ENCODE peak calls at places on chromosomes 7 and 10, in eight cellular contexts. C, E, S, U, B, N, Z and M are unnamed samples.

GRCh38 chr10:129767751-129768150 is 196.3 kb downstream of the EBF3 start:
- DNase-seq in C (no peak), E (no peak), S (no peak), U (no peak), B (no peak), N (no peak), Z (no peak), M (peak)

GRCh38 chr7:100679927-100680588 is 6.5 kb downstream of the GNB2 start:
- DNase-seq in C (no peak), E (peak), S (no peak), U (no peak), B (no peak), N (no peak), Z (peak), M (no peak)

GRCh38 chr7:112654322-112655216 is 135.6 kb downstream of the TMEM168 start:
- DNase-seq in C (no peak), E (no peak), S (no peak), U (no peak), B (no peak), N (no peak), Z (no peak), M (no peak)

GRCh38 chr7:103996639-103997038 is 7.2 kb upstream of the RELN start:
- DNase-seq in C (no peak), E (no peak), S (no peak), U (no peak), B (no peak), N (no peak), Z (no peak), M (no peak)

GRCh38 chr7:112400141-112400540 is 50.1 kb upstream of the IFRD1 start:
- DNase-seq in C (no peak), E (no peak), S (no peak), U (peak), B (no peak), N (no peak), Z (no peak), M (no peak)

GRCh38 chr7:130719550-130719949 is 14.5 kb downstream of the KLF14 start:
- DNase-seq in C (no peak), E (no peak), S (no peak), U (no peak), B (no peak), N (no peak), Z (no peak), M (no peak)

GRCh38 chr7:130009848-130010688 is 41.1 kb downstream of the ZC3HC1 start:
- DNase-seq in C (no peak), E (peak), S (peak), U (peak), B (no peak), N (peak), Z (no peak), M (no peak)

GRCh38 chr10:71575446-71575845 is 144.1 kb downstream of the C10orf105 start:
- DNase-seq in C (no peak), E (peak), S (no peak), U (no peak), B (no peak), N (no peak), Z (no peak), M (no peak)

GRCh38 chr10:7945469-7946187 is 108.9 kb upstream of the GATA3 start:
- DNase-seq in C (no peak), E (no peak), S (no peak), U (no peak), B (no peak), N (no peak), Z (peak), M (no peak)

GRCh38 chr7:26584964-26585650 is 279.3 kb downstream of the SKAP2 start:
- DNase-seq in C (no peak), E (no peak), S (no peak), U (no peak), B (no peak), N (no peak), Z (no peak), M (no peak)

GRCh38 chr10:27019827-27020226 is 80.5 kb downstream of the ANKRD26 start:
- DNase-seq in C (no peak), E (no peak), S (no peak), U (no peak), B (no peak), N (no peak), Z (no peak), M (no peak)

GRCh38 chr7:51175316-51175991 is 141.2 kb downstream of the COBL start:
- DNase-seq in C (no peak), E (no peak), S (no peak), U (no peak), B (no peak), N (no peak), Z (no peak), M (no peak)

GRCh38 chr7:121107923-121108498 is 119.5 kb downstream of the CPED1 start:
- DNase-seq in C (peak), E (no peak), S (no peak), U (peak), B (peak), N (no peak), Z (peak), M (no peak)

GRCh38 chr7:41481353-41481752 is 221.5 kb downstream of the INHBA start:
- DNase-seq in C (no peak), E (no peak), S (no peak), U (no peak), B (no peak), N (no peak), Z (no peak), M (no peak)

GRCh38 chr10:98510412-98510995 is 63.8 kb upstream of the HPS1 start:
- DNase-seq in C (no peak), E (no peak), S (no peak), U (no peak), B (no peak), N (no peak), Z (no peak), M (no peak)
- H3K4me3 ChIP-seq in C (no peak), E (no peak), S (no peak), U (no peak), B (no peak), N (no peak), Z (no peak), M (no peak)

GRCh38 chr10:37225163-37225562 is 99.8 kb downstream of the ANKRD30A start:
- DNase-seq in C (no peak), E (no peak), S (no peak), U (no peak), B (no peak), N (no peak), Z (no peak), M (no peak)
- H3K4me3 ChIP-seq in C (no peak), E (no peak), S (no peak), U (no peak), B (no peak), N (no peak), Z (no peak), M (no peak)

GRCh38 chr7:49773082-49773938 is at the start of gene VWC2:
- DNase-seq in C (peak), E (peak), S (no peak), U (no peak), B (no peak), N (no peak), Z (peak), M (no peak)
- H3K4me3 ChIP-seq in C (peak), E (peak), S (no peak), U (no peak), B (no peak), N (no peak), Z (peak), M (peak)

DNA sequence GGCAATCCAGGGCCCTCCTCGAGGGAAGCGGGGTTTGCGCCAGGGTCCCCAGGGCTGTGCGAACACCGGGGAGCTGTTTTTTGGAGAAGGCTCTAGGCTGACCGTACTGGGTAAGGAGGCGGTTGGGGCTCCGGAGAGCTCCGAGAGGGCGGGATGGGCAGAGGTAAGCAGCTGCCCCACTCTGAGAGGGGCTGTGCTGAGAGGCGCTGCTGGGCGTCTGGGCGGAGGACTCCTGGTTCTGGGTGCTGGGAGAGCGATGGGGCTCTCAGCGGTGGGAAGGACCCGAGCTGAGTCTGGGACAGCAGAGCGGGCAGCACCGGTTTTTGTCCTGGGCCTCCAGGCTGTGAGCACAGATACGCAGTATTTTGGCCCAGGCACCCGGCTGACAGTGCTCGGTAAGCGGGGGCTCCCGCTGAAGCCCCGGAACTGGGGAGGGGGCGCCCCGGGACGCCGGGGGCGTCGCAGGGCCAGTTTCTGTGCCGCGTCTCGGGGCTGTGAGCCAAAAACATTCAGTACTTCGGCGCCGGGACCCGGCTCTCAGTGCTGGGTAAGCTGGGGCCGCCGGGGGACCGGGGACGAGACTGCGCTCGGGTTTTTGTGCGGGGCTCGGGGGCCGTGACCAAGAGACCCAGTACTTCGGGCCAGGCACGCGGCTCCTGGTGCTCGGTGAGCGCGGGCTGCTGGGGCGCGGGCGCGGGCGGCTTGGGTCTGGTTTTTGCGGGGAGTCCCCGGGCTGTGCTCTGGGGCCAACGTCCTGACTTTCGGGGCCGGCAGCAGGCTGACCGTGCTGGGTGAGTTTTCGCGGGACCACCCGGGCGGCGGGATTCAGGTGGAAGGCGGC is 26.0 kb downstream of the PRSS2 start:
- DNase-seq in C (no peak), E (no peak), S (peak), U (no peak), B (no peak), N (no peak), Z (peak), M (peak)
- H3K4me3 ChIP-seq in C (no peak), E (peak), S (peak), U (peak), B (peak), N (peak), Z (peak), M (peak)

GRCh38 chr10:10976652-10977051 is 41.0 kb upstream of the CELF2 start:
- DNase-seq in C (no peak), E (no peak), S (no peak), U (no peak), B (no peak), N (no peak), Z (no peak), M (no peak)

GRCh38 chr10:10977978-10978377 is 39.7 kb upstream of the CELF2 start:
- DNase-seq in C (no peak), E (no peak), S (no peak), U (peak), B (no peak), N (no peak), Z (no peak), M (no peak)

GRCh38 chr10:10975647-10976046 is 42.0 kb upstream of the CELF2 start:
- DNase-seq in C (no peak), E (no peak), S (no peak), U (no peak), B (no peak), N (no peak), Z (no peak), M (no peak)

GRCh38 chr10:10973310-10973709 is 44.4 kb upstream of the CELF2 start:
- DNase-seq in C (no peak), E (no peak), S (no peak), U (no peak), B (no peak), N (no peak), Z (no peak), M (no peak)

GRCh38 chr10:10977231-10977956 is 40.3 kb upstream of the CELF2 start:
- DNase-seq in C (no peak), E (peak), S (no peak), U (no peak), B (no peak), N (no peak), Z (no peak), M (no peak)
- H3K4me3 ChIP-seq in C (no peak), E (no peak), S (no peak), U (no peak), B (no peak), N (no peak), Z (no peak), M (no peak)

GRCh38 chr7:1248459-1249131 is 15.9 kb downstream of the UNCX start:
- DNase-seq in C (no peak), E (no peak), S (no peak), U (no peak), B (no peak), N (no peak), Z (peak), M (no peak)
- H3K4me3 ChIP-seq in C (no peak), E (no peak), S (no peak), U (no peak), B (no peak), N (no peak), Z (no peak), M (no peak)